ENCODE peak calls at places on chromosomes 1 and 21, in eight cellular contexts. V is neural progenitor cell, G is brain microvascular endothelial cell, L is mesendoderm, S is GM23338, Z is left ventricle myocardium inferior, R is aorta, B is tibial nerve. Y is an unnamed sample. For H3K36me3 and H3K27me3, the result is how much of the 10 kb centered on the place peaks cover.

GRCh38 chr1:43232071-43232470 is 37.7 kb upstream of the TMEM125 start:
- DNase-seq in V (no peak), G (peak), L (peak), S (no peak), Z (no peak), R (no peak), B (no peak), Y (no peak)

GRCh38 chr1:1462318-1462966 is 9.1 kb upstream of the ATAD3B start:
- DNase-seq in V (no peak), G (no peak), L (peak), S (no peak), Z (peak), R (no peak), B (no peak), Y (peak)

GRCh38 chr1:171431994-171432393 is 53.3 kb upstream of the PRRC2C start:
- DNase-seq in V (peak), G (no peak), L (no peak), S (peak), Z (no peak), R (no peak), B (no peak), Y (peak)

GRCh38 chr1:23475134-23475628 is 8.8 kb downstream of the ASAP3 start:
- DNase-seq in V (no peak), G (peak), L (no peak), S (no peak), Z (no peak), R (no peak), B (peak), Y (no peak)

GRCh38 chr1:47650205-47650604 is 212.4 kb downstream of the FOXD2 start:
- DNase-seq in V (no peak), G (peak), L (peak), S (no peak), Z (no peak), R (no peak), B (no peak), Y (no peak)

GRCh38 chr1:104064391-104064790 is 314.7 kb downstream of the AMY1C start:
- DNase-seq in V (no peak), G (no peak), L (no peak), S (no peak), Z (no peak), R (no peak), B (no peak), Y (no peak)

GRCh38 chr21:44711327-44712202 is at the start of gene TSPEAR:
- DNase-seq in V (peak), G (no peak), L (peak), S (peak), Z (no peak), R (peak), B (no peak), Y (peak)

GRCh38 chr1:237124856-237125462 is 83.0 kb downstream of the RYR2 start:
- DNase-seq in V (peak), G (no peak), L (peak), S (peak), Z (no peak), R (no peak), B (no peak), Y (peak)

GRCh38 chr1:94110946-94111740 is 9.8 kb downstream of the ABCA4 start:
- DNase-seq in V (no peak), G (no peak), L (no peak), S (no peak), Z (no peak), R (no peak), B (no peak), Y (no peak)

GRCh38 chr1:33517596-33518250 is 45.3 kb downstream of the ZSCAN20 start:
- DNase-seq in V (no peak), G (no peak), L (no peak), S (no peak), Z (no peak), R (no peak), B (no peak), Y (no peak)

GRCh38 chr1:15065291-15065690 is 88.3 kb upstream of the TMEM51 start:
- DNase-seq in V (no peak), G (no peak), L (no peak), S (no peak), Z (no peak), R (no peak), B (no peak), Y (no peak)

GRCh38 chr1:7508830-7509508 is 262.1 kb upstream of the VAMP3 start:
- DNase-seq in V (no peak), G (no peak), L (no peak), S (no peak), Z (no peak), R (no peak), B (no peak), Y (no peak)

GRCh38 chr21:35850029-35850428 is 210.3 kb downstream of the SETD4 start:
- DNase-seq in V (no peak), G (peak), L (no peak), S (no peak), Z (no peak), R (no peak), B (peak), Y (no peak)

GRCh38 chr1:212644866-212645556 is 36.5 kb downstream of the ATF3 start:
- DNase-seq in V (no peak), G (no peak), L (no peak), S (no peak), Z (no peak), R (no peak), B (no peak), Y (no peak)

GRCh38 chr1:101107496-101108115 is 82.0 kb upstream of the DPH5 start:
- DNase-seq in V (no peak), G (no peak), L (no peak), S (no peak), Z (no peak), R (no peak), B (no peak), Y (no peak)

GRCh38 chr1:235429143-235429542 is 61.9 kb downstream of the TBCE start:
- DNase-seq in V (no peak), G (no peak), L (no peak), S (no peak), Z (no peak), R (no peak), B (no peak), Y (no peak)

GRCh38 chr1:159204791-159205141 is at the start of gene ACKR1:
- DNase-seq in V (no peak), G (no peak), L (no peak), S (no peak), Z (no peak), R (no peak), B (no peak), Y (no peak)

GRCh38 chr1:153682730-153683129 is 4.2 kb downstream of the NPR1 start:
- DNase-seq in V (no peak), G (no peak), L (no peak), S (no peak), Z (no peak), R (no peak), B (no peak), Y (no peak)

GRCh38 chr1:15259608-15260007 is 12.6 kb downstream of the FHAD1 start:
- DNase-seq in V (no peak), G (no peak), L (no peak), S (peak), Z (no peak), R (peak), B (no peak), Y (no peak)

GRCh38 chr1:53376041-53376461 is 48.2 kb upstream of the LRP8 start:
- DNase-seq in V (no peak), G (no peak), L (no peak), S (peak), Z (no peak), R (peak), B (no peak), Y (peak)

GRCh38 chr1:56915960-56916359 is 49.9 kb downstream of the C8B start:
- DNase-seq in V (no peak), G (no peak), L (no peak), S (no peak), Z (peak), R (no peak), B (no peak), Y (no peak)

GRCh38 chr1:210201671-210202070 is 30.9 kb upstream of the SERTAD4 start:
- DNase-seq in V (no peak), G (no peak), L (no peak), S (no peak), Z (no peak), R (no peak), B (no peak), Y (no peak)

GRCh38 chr1:220787069-220787614 is 429 bp downstream of the MTARC1 start:
- DNase-seq in V (no peak), G (no peak), L (peak), S (peak), Z (no peak), R (no peak), B (no peak), Y (peak)

GRCh38 chr1:174656409-174657059 is 208.8 kb downstream of the GPR52 start:
- DNase-seq in V (no peak), G (no peak), L (no peak), S (no peak), Z (no peak), R (no peak), B (no peak), Y (no peak)

GRCh38 chr1:234608720-234609527 is 1.1 kb downstream of the IRF2BP2 start:
- DNase-seq in V (peak), G (peak), L (peak), S (peak), Z (peak), R (peak), B (no peak), Y (peak)

GRCh38 chr1:6223617-6224016 is 12.1 kb downstream of the ICMT start:
- DNase-seq in V (no peak), G (no peak), L (no peak), S (no peak), Z (peak), R (no peak), B (no peak), Y (no peak)

GRCh38 chr1:240091614-240092300 is at the start of gene FMN2:
- DNase-seq in V (peak), G (peak), L (peak), S (peak), Z (no peak), R (no peak), B (no peak), Y (peak)

GRCh38 chr21:43854773-43855633 is 10.0 kb upstream of the AGPAT3 start:
- DNase-seq in V (no peak), G (no peak), L (no peak), S (no peak), Z (no peak), R (no peak), B (no peak), Y (peak)

DNA sequence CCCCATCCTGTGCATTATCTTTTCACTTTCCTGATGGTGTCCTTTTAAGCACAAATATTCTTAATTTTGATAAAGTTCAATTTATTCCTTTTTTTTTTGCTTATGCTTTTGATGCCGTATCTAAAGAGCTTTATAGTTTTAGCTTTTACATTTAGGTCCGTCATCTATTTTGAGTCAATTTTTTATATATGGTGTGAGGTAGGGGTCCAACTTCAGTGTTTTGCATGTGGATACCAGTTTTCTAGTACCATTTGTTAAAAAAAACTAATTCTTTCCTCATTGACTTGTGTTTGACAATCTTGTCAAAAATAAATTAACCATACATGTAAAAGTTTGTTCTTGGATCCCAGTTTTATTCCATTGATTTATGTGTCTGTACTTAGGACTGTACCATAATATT is 4.9 kb downstream of the MTF2 start:
- DNase-seq in V (no peak), G (no peak), L (no peak), S (no peak), Z (no peak), R (no peak), B (no peak), Y (no peak)
- H3K4me3 ChIP-seq in V (no peak), G (no peak), L (no peak), S (no peak), Z (no peak), R (no peak), B (no peak), Y (no peak)

GRCh38 chr1:31366796-31367195 is 6.1 kb downstream of the FABP3 start:
- DNase-seq in V (no peak), G (no peak), L (no peak), S (peak), Z (no peak), R (no peak), B (no peak), Y (peak)
- H3K36me3 ChIP-seq in V (under half), G (under half), L (under half), S (under half), Z (half or more), R (under half), B (under half), Y (under half)

GRCh38 chr1:202214089-202214843 is 20.7 kb downstream of the LGR6 start:
- DNase-seq in V (peak), G (no peak), L (no peak), S (peak), Z (no peak), R (no peak), B (no peak), Y (peak)

GRCh38 chr1:202212787-202213186 is 19.2 kb downstream of the LGR6 start:
- DNase-seq in V (no peak), G (no peak), L (no peak), S (no peak), Z (no peak), R (no peak), B (no peak), Y (no peak)

GRCh38 chr1:202210969-202211368 is 17.4 kb downstream of the LGR6 start:
- DNase-seq in V (no peak), G (no peak), L (no peak), S (no peak), Z (no peak), R (no peak), B (no peak), Y (no peak)

GRCh38 chr1:202215472-202216130 is 22.0 kb downstream of the LGR6 start:
- DNase-seq in V (peak), G (no peak), L (no peak), S (no peak), Z (no peak), R (no peak), B (no peak), Y (no peak)

GRCh38 chr1:202213361-202214088 is 19.9 kb downstream of the LGR6 start:
- DNase-seq in V (peak), G (no peak), L (peak), S (peak), Z (no peak), R (no peak), B (no peak), Y (peak)
- H3K27me3 ChIP-seq in V (under half), G (half or more), L (under half), S (under half), Z (half or more), R (under half), B (half or more), Y (under half)

GRCh38 chr1:36124404-36125128 is 456 bp downstream of the COL8A2 start:
- DNase-seq in V (no peak), G (no peak), L (no peak), S (peak), Z (no peak), R (no peak), B (no peak), Y (peak)
- H3K4me3 ChIP-seq in V (peak), G (no peak), L (no peak), S (peak), Z (peak), R (peak), B (peak), Y (peak)

GRCh38 chr1:11138952-11139351 is 39.3 kb upstream of the EXOSC10 start:
- DNase-seq in V (no peak), G (peak), L (no peak), S (no peak), Z (no peak), R (no peak), B (no peak), Y (no peak)
- H3K36me3 ChIP-seq in V (under half), G (under half), L (under half), S (under half), Z (half or more), R (under half), B (under half), Y (under half)

GRCh38 chr1:230977781-230978490 is 725 bp downstream of the TTC13 start:
- DNase-seq in V (peak), G (no peak), L (peak), S (peak), Z (peak), R (peak), B (no peak), Y (peak)
- H3K27me3 ChIP-seq in V (under half), G (under half), L (under half), S (half or more), Z (under half), R (under half), B (under half), Y (under half)

DNA sequence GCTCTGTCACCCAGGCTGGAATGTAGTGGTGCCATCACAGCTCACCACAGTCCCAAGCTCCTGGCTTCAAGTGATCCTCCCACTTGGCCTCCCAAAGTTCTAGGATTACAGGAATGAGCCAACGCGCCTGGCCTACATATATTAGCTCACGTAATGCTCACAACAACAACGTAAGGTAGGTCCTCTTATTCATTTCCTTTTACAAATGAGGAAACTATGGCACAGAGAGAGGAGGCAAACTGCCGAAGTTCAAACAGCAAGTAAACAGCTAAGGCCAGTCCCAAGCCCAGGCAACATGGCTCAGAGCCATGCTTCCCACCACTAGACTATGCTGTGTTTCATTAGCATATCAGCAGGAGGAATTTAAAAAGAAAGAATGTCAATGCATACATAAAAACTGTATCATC is 284.4 kb downstream of the VAV3 start:
- DNase-seq in V (no peak), G (no peak), L (peak), S (no peak), Z (no peak), R (no peak), B (no peak), Y (no peak)
- H3K4me3 ChIP-seq in V (no peak), G (no peak), L (no peak), S (no peak), Z (no peak), R (no peak), B (no peak), Y (no peak)

GRCh38 chr1:116546354-116546977 is 24.4 kb downstream of the CD58 start:
- DNase-seq in V (no peak), G (no peak), L (no peak), S (no peak), Z (no peak), R (no peak), B (no peak), Y (no peak)
- H3K36me3 ChIP-seq in V (under half), G (under half), L (under half), S (under half), Z (under half), R (under half), B (under half), Y (under half)

Y was measured in H7.